ENCODE peak calls at places on chromosomes 12 and 14, in six cellular contexts. J is neuronal stem cell, E is mesendoderm, K is IMR-90, X is H9, T is H1. R is an unnamed sample.

GRCh38 chr14:41606249-41607118 is at the start of gene LRFN5:
- DNase-seq in E (peak), K (peak), J (peak), X (peak), T (peak), R (peak)

GRCh38 chr14:91417983-91418386 is 365 bp upstream of the CCDC88C start:
- DNase-seq in X (peak), K (no peak), E (peak), T (peak), J (peak), R (no peak)

GRCh38 chr12:4858385-4858784 is 51.3 kb upstream of the KCNA1 start:
- DNase-seq in X (peak), T (peak), K (no peak), E (peak), J (peak), R (no peak)

GRCh38 chr12:2958432-2959193 is 584 bp upstream of the TEAD4 start:
- DNase-seq in E (peak), T (peak), J (peak), X (peak), K (peak), R (peak)

GRCh38 chr14:74275265-74275841 is 27.4 kb downstream of the ABCD4 start:
- DNase-seq in E (no peak), K (peak), J (no peak), X (no peak), T (no peak), R (peak)

GRCh38 chr12:108911915-108912314 is 32.0 kb downstream of the DAO start:
- DNase-seq in E (no peak), X (no peak), K (no peak), T (no peak), J (no peak), R (no peak)

GRCh38 chr14:105526781-105527380 is 498 bp downstream of the TMEM121 start:
- DNase-seq in X (no peak), J (no peak), K (no peak), T (no peak), E (no peak), R (no peak)

GRCh38 chr12:99004799-99005474 is 359.8 kb downstream of the APAF1 start:
- DNase-seq in E (no peak), J (no peak), T (no peak), X (no peak), K (no peak), R (no peak)

GRCh38 chr12:89544730-89545184 is 18.9 kb upstream of the POC1B start:
- DNase-seq in K (no peak), E (peak), T (no peak), J (peak), X (no peak), R (peak)

GRCh38 chr14:93161411-93161940 is 23.2 kb downstream of the MOAP1 start:
- DNase-seq in T (no peak), J (no peak), E (no peak), X (no peak), K (no peak), R (no peak)

GRCh38 chr12:59486827-59487226 is 109.0 kb upstream of the SLC16A7 start:
- DNase-seq in E (no peak), J (no peak), K (no peak), T (no peak), X (no peak), R (no peak)
- H2BK15ac ChIP-seq in E (no peak), J (no peak), K (no peak), T (no peak), X (no peak), R (no peak)

GRCh38 chr12:6528539-6529235 is 5.6 kb upstream of the GAPDH start:
- DNase-seq in E (peak), T (no peak), X (no peak), K (no peak), J (no peak), R (no peak)

GRCh38 chr12:6532927-6533652 is 1.2 kb upstream of the GAPDH start:
- DNase-seq in E (peak), T (peak), J (no peak), X (peak), K (peak), R (peak)

GRCh38 chr12:6529291-6529737 is 5.0 kb upstream of the GAPDH start:
- DNase-seq in X (no peak), T (no peak), K (no peak), E (peak), J (no peak), R (no peak)

GRCh38 chr12:6532051-6532926 is 2.0 kb upstream of the GAPDH start:
- DNase-seq in J (peak), E (peak), K (peak), X (peak), T (peak), R (peak)

DNA sequence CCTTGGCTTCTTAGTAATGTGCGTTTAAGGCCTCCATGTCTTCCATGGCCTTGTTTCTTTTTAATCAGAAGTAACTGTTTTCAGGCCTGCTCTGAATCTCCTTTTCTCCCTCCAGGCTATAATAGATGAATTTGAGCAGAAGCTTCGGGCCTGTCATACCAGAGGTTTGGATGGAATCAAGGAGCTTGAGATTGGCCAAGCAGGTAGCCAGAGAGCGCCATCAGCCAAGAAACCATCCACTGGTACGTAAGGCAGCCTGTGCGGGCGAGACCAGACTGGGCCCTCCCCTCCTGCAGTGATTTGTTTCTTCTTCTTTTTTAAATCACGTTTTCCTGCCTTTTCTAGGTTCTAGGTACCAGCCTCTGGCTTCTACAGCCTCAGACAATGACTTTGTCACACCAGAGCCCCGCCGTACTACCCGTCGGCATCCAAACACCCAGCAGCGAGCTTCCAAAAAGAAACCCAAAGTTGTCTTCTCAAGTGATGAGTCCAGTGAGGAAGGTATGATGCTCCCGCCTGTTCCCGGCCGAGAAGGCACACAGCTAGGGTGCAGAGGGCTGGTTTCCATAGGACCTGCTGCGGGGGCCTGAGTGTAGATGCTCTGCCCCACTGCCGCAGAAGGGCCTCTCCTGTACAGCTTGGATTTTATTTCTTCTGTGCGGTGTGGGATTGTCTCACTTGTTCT is 3.6 kb upstream of the GAPDH start:
- DNase-seq in X (no peak), J (no peak), K (no peak), T (no peak), E (no peak), R (no peak)
- H3K18ac ChIP-seq in X (no peak), J (no peak), K (no peak), T (no peak), E (no peak), R (no peak)

DNA sequence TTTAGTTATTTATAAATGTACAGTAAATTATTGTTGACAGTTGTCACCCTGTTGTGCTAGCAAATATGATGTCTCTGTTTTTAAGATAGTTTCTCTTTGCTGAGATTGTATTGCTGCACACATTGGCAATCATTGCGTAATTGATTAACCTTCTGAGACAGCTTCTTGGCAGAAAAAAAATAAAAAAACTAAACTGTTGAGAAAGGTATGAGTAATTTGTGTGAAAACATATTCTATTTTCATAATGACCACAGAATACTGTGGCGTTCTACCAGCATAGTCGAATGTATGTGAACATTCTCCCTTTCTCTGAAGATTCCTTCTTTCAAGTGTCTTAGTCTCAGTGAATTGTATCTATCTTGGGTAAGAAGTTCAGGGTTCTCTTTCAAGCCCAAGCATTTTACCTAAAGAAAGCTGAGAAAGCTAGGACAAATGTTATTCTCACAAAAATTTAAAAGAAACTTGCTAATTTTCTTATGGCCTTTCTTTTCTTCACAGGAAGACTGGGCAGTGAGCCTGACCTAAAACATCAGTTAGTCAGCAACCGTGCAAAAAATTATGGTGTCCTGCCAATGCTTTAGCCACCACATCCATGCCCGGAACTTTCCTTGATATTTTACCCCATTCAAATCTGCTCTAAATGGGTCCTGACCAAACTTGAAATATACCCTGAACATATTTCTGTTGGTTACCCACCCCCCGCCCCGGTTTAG is 69.0 kb upstream of the REP15 start:
- DNase-seq in X (no peak), J (no peak), E (no peak), K (peak), T (no peak), R (peak)
- H3K27ac ChIP-seq in X (no peak), J (no peak), E (no peak), K (peak), T (no peak), R (peak)

GRCh38 chr12:95715177-95715576 is 75.4 kb downstream of the NTN4 start:
- DNase-seq in K (no peak), J (no peak), X (no peak), T (no peak), E (no peak), R (no peak)
- H2BK15ac ChIP-seq in K (no peak), J (no peak), X (no peak), T (no peak), E (no peak), R (no peak)

GRCh38 chr12:127457726-127458125 is 809.2 kb upstream of the TMEM132C start:
- DNase-seq in T (no peak), X (no peak), K (no peak), J (no peak), E (no peak), R (no peak)
- H3K18ac ChIP-seq in T (no peak), X (no peak), K (no peak), J (no peak), E (no peak), R (no peak)